ENCODE peak calls at places on chromosomes 5 and 9, in seven cellular contexts. One of them, this sample, is unnamed.

GRCh38 chr5:77171141-77171910 is 39.2 kb upstream of the PDE8B start:
- DNase-seq in GM12865: no peak
- DNase-seq in right atrium auricular region: no peak
- DNase-seq in EH: no peak
- DNase-seq in GM23338: no peak
- DNase-seq in pons: no peak
- DNase-seq in ELR: no peak
- DNase-seq in this sample: no peak

GRCh38 chr5:53479045-53479655 is 1.3 kb upstream of the FST start:
- DNase-seq in EH: no peak
- DNase-seq in right atrium auricular region: no peak
- DNase-seq in pons: no peak
- DNase-seq in GM23338: peak; percentile 32
- DNase-seq in GM12865: no peak
- DNase-seq in ELR: no peak
- DNase-seq in this sample: no peak

GRCh38 chr9:130433168-130433946 is 11.4 kb upstream of the ASS1 start:
- DNase-seq in pons: no peak
- DNase-seq in GM23338: peak; percentile 82
- DNase-seq in GM12865: peak; percentile 18
- DNase-seq in EH: peak; percentile 65
- DNase-seq in right atrium auricular region: no peak
- DNase-seq in ELR: peak; percentile 52
- DNase-seq in this sample: no peak

GRCh38 chr5:13574634-13575033 is 369.9 kb downstream of the DNAH5 start:
- DNase-seq in pons: no peak
- DNase-seq in EH: no peak
- DNase-seq in right atrium auricular region: no peak
- DNase-seq in ELR: no peak
- DNase-seq in GM12865: no peak
- DNase-seq in GM23338: no peak
- DNase-seq in this sample: no peak

GRCh38 chr5:56434986-56435385 is 201.9 kb upstream of the ANKRD55 start:
- DNase-seq in GM12865: no peak
- DNase-seq in EH: no peak
- DNase-seq in right atrium auricular region: no peak
- DNase-seq in GM23338: no peak
- DNase-seq in ELR: no peak
- DNase-seq in pons: no peak
- DNase-seq in this sample: no peak

GRCh38 chr9:106277931-106278330 is 583.6 kb downstream of the TMEM38B start:
- DNase-seq in pons: no peak
- DNase-seq in right atrium auricular region: no peak
- DNase-seq in GM12865: no peak
- DNase-seq in EH: no peak
- DNase-seq in ELR: peak; percentile 6
- DNase-seq in GM23338: no peak
- DNase-seq in this sample: no peak

GRCh38 chr5:177103523-177104253 is 17.0 kb downstream of the FGFR4 start:
- DNase-seq in EH: no peak
- DNase-seq in right atrium auricular region: no peak
- DNase-seq in ELR: no peak
- DNase-seq in GM23338: no peak
- DNase-seq in pons: no peak
- DNase-seq in GM12865: no peak
- DNase-seq in this sample: no peak

GRCh38 chr5:75571547-75571946 is 39.7 kb upstream of the ANKDD1B start:
- DNase-seq in EH: no peak
- DNase-seq in pons: peak; percentile 37
- DNase-seq in GM12865: peak; percentile 28
- DNase-seq in right atrium auricular region: no peak
- DNase-seq in ELR: no peak
- DNase-seq in GM23338: no peak
- DNase-seq in this sample: no peak

GRCh38 chr5:10145922-10146321 is 103.8 kb downstream of the ATPSCKMT start:
- DNase-seq in EH: peak; percentile 62
- DNase-seq in pons: peak; percentile 58
- DNase-seq in GM12865: peak; percentile 44
- DNase-seq in GM23338: peak; percentile 47
- DNase-seq in ELR: peak; percentile 66
- DNase-seq in right atrium auricular region: no peak
- DNase-seq in this sample: no peak

GRCh38 chr5:685262-686171 is 7.6 kb downstream of the TPPP start:
- DNase-seq in GM12865: no peak
- DNase-seq in GM23338: no peak
- DNase-seq in ELR: no peak
- DNase-seq in EH: no peak
- DNase-seq in right atrium auricular region: no peak
- DNase-seq in pons: no peak
- DNase-seq in this sample: no peak

GRCh38 chr9:95409650-95410426 is 92.3 kb upstream of the FANCC start:
- DNase-seq in ELR: peak; percentile 72
- DNase-seq in GM12865: no peak
- DNase-seq in pons: no peak
- DNase-seq in right atrium auricular region: no peak
- DNase-seq in GM23338: no peak
- DNase-seq in EH: peak; percentile 75
- DNase-seq in this sample: no peak

GRCh38 chr9:138111607-138112006 is 234.0 kb downstream of the CACNA1B start:
- DNase-seq in right atrium auricular region: no peak
- DNase-seq in EH: no peak
- DNase-seq in GM23338: no peak
- DNase-seq in pons: no peak
- DNase-seq in ELR: no peak
- DNase-seq in GM12865: no peak
- DNase-seq in this sample: no peak

GRCh38 chr5:10421841-10422691 is 19.6 kb upstream of the ROPN1L start:
- DNase-seq in EH: no peak
- DNase-seq in right atrium auricular region: no peak
- DNase-seq in pons: peak; percentile 76
- DNase-seq in GM23338: no peak
- DNase-seq in GM12865: no peak
- DNase-seq in ELR: no peak
- DNase-seq in this sample: no peak

GRCh38 chr9:112874006-112874405 is 16.7 kb downstream of the SLC46A2 start:
- DNase-seq in pons: no peak
- DNase-seq in GM12865: no peak
- DNase-seq in right atrium auricular region: no peak
- DNase-seq in GM23338: no peak
- DNase-seq in EH: no peak
- DNase-seq in ELR: peak; percentile 44
- DNase-seq in this sample: no peak

GRCh38 chr5:108384741-108385140 is 2.8 kb upstream of the FBXL17 start:
- DNase-seq in GM12865: no peak
- DNase-seq in GM23338: no peak
- DNase-seq in pons: no peak
- DNase-seq in EH: no peak
- DNase-seq in right atrium auricular region: no peak
- DNase-seq in ELR: no peak
- DNase-seq in this sample: no peak

GRCh38 chr9:78261403-78262001 is 25.6 kb downstream of the CEP78 start:
- DNase-seq in ELR: peak; percentile 54
- DNase-seq in pons: peak; percentile 60
- DNase-seq in EH: peak; percentile 44
- DNase-seq in GM23338: peak; percentile 61
- DNase-seq in right atrium auricular region: no peak
- DNase-seq in GM12865: peak; percentile 35
- DNase-seq in this sample: no peak

GRCh38 chr9:114371986-114372917 is 15.5 kb downstream of the AKNA start:
- DNase-seq in EH: peak; percentile 84
- DNase-seq in ELR: peak; percentile 78
- DNase-seq in pons: no peak
- DNase-seq in right atrium auricular region: no peak
- DNase-seq in GM12865: peak; percentile 60
- DNase-seq in GM23338: no peak
- DNase-seq in this sample: peak; percentile 24

GRCh38 chr5:68932830-68933434 is 160.9 kb upstream of the SLC30A5 start:
- DNase-seq in right atrium auricular region: no peak
- DNase-seq in EH: no peak
- DNase-seq in GM12865: peak; percentile 40
- DNase-seq in GM23338: peak; percentile 79
- DNase-seq in ELR: peak; percentile 4
- DNase-seq in pons: no peak
- DNase-seq in this sample: no peak

GRCh38 chr5:147455321-147455720 is 54.5 kb downstream of the DPYSL3 start:
- DNase-seq in pons: no peak
- DNase-seq in right atrium auricular region: peak; percentile 74
- DNase-seq in ELR: peak; percentile 46
- DNase-seq in GM23338: peak; percentile 67
- DNase-seq in GM12865: peak; percentile 30
- DNase-seq in EH: peak; percentile 53
- DNase-seq in this sample: no peak

GRCh38 chr9:98415782-98416181 is 160.3 kb upstream of the TBC1D2 start:
- DNase-seq in GM23338: no peak
- DNase-seq in GM12865: no peak
- DNase-seq in pons: no peak
- DNase-seq in ELR: no peak
- DNase-seq in right atrium auricular region: no peak
- DNase-seq in EH: no peak
- DNase-seq in this sample: no peak

This sample was measured in caudate nucleus.